ENCODE peak calls at places on chromosomes 11 and 22, in four cellular contexts. A is T-helper 9 cell; D is stimulated activated CD4-positive, alpha-beta T cell treated with anti-CD3 and anti-CD28 coated beads, TNF-alpha, amount 100 ng/mL, for 48 hours; E is AG04450. Z is an unnamed sample.

GRCh38 chr11:1761857-1762536 is 1.7 kb downstream of the CTSD start:
- DNase-seq in A (no peak), E (no peak), D (no peak), Z (no peak)

GRCh38 chr11:3052109-3052479 is 5.1 kb downstream of the CARS1 start:
- DNase-seq in D (no peak), E (no peak), A (no peak), Z (peak; percentile 67)

GRCh38 chr11:130817608-130817944 is 98.7 kb downstream of the SNX19 start:
- DNase-seq in D (no peak), A (no peak), E (peak; percentile 68), Z (no peak)

GRCh38 chr11:61833926-61834277 is 5.8 kb downstream of the FADS2 start:
- DNase-seq in D (no peak), A (no peak), E (no peak), Z (no peak)

GRCh38 chr22:39276461-39277134 is 31.8 kb upstream of the PDGFB start:
- DNase-seq in D (no peak), E (no peak), A (no peak), Z (no peak)

GRCh38 chr11:64340671-64341335 is 799 bp downstream of the CCDC88B start:
- DNase-seq in E (no peak), A (peak; percentile 77), D (peak; percentile 66), Z (peak; percentile 93)

GRCh38 chr22:28442951-28443876 is 236.4 kb downstream of the TTC28 start:
- DNase-seq in D (no peak), E (no peak), A (no peak), Z (no peak)

GRCh38 chr11:65611028-65611757 is 2.8 kb downstream of the MAP3K11 start:
- DNase-seq in A (no peak), D (no peak), E (no peak), Z (no peak)

GRCh38 chr11:120326228-120326627 is 1.1 kb downstream of the TLCD5 start:
- DNase-seq in A (no peak), D (no peak), E (no peak), Z (no peak)

GRCh38 chr11:128422576-128423370 is 164.6 kb downstream of the ETS1 start:
- DNase-seq in E (no peak), D (peak; percentile 94), A (peak; percentile 81), Z (no peak)

GRCh38 chr22:46774456-46775363 is 12.3 kb downstream of the TBC1D22A start:
- DNase-seq in A (no peak), D (no peak), E (no peak), Z (peak; percentile 98)

GRCh38 chr22:37892566-37893338 is 13.3 kb upstream of the MICALL1 start:
- DNase-seq in A (no peak), E (no peak), D (no peak), Z (no peak)

GRCh38 chr11:60951909-60952741 is at the start of gene SLC15A3:
- DNase-seq in D (no peak), A (no peak), E (no peak), Z (peak; percentile 96)

GRCh38 chr11:121741954-121742361 is 289.2 kb upstream of the SORL1-AS1 start:
- DNase-seq in A (no peak), D (no peak), E (no peak), Z (no peak)